ENCODE peak calls at places on chromosomes 2 and 18, in five cellular contexts. Q is body of pancreas, N is transverse colon, W is tibial nerve, E is pancreas. G is an unnamed sample.

GRCh38 chr2:71647346-71647745 is 194.0 kb downstream of the DYSF start:
- DNase-seq in Q (no peak), N (no peak), E (no peak), W (no peak), G (no peak)

GRCh38 chr2:29753676-29754444 is 167.5 kb downstream of the ALK start:
- DNase-seq in E (no peak), N (no peak), Q (no peak), W (no peak), G (no peak)

GRCh38 chr2:236938126-236938525 is 147.6 kb upstream of the COPS8 start:
- DNase-seq in N (no peak), E (no peak), Q (no peak), W (peak; percentile 22), G (no peak)

GRCh38 chr18:58788971-58789797 is 75.5 kb upstream of the ZNF532 start:
- DNase-seq in N (no peak), Q (no peak), W (peak; percentile 31), E (no peak), G (peak; percentile 54)

GRCh38 chr2:203126971-203127370 is 111.8 kb upstream of the CYP20A1 start:
- DNase-seq in Q (no peak), W (no peak), E (no peak), N (no peak), G (no peak)

GRCh38 chr2:172513935-172514586 is 41.8 kb upstream of the PDK1 start:
- DNase-seq in N (no peak), E (no peak), W (no peak), Q (no peak), G (no peak)

GRCh38 chr2:221518201-221518936 is 53.7 kb downstream of the EPHA4 start:
- DNase-seq in N (no peak), W (no peak), E (no peak), Q (no peak), G (no peak)

GRCh38 chr2:239943991-239944441 is 81.1 kb downstream of the NDUFA10 start:
- DNase-seq in N (no peak), E (peak; percentile 33), W (no peak), Q (no peak), G (peak; percentile 31)

GRCh38 chr2:53877556-53877955 is 17.8 kb upstream of the GPR75 start:
- DNase-seq in Q (no peak), E (no peak), N (no peak), W (no peak), G (no peak)

DNA sequence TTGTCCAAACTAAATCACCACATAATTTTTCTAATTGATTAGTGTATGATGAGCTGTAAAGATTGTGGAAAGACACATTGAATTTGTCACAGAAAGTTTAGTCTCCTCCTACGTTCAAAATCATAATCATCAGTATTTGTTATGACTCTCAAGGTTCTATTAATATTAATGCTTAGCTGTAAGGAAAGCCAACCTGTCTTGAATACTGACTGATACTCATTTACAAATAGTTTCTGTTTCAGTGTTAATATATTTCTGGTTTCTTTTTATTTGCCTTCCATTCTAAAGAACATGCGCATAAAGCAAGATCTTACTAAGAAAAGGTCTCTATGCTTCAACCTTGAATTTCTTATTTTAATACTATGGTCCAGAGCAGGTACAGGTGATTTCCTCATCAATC is 55.1 kb downstream of the CPS1 start:
- DNase-seq in N (no peak), W (no peak), E (no peak), Q (no peak), G (no peak)
- H3K4me3 ChIP-seq in N (no peak overlapping the region), W (no peak overlapping the region), E (no peak overlapping the region), Q (no peak overlapping the region), G (no peak overlapping the region)

DNA sequence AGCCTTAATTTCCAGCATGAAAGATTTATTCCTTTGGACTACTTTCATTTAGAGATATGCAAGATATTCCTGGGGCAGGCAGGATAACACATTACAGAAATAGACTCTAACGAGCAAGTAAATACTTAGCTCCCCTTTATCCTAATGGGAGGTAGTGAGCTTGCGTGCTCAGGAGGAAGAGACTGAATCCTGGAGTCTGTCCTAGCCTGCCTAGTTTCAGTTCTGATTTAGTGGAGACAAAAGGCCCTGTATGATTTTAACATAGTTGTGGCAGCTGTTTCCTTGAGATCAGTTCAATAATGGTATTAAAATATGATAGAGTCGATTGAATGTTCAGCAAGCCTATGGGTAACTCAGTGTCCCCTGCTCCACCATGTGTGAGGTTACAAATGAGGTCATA is 109.5 kb downstream of the FMNL2 start:
- DNase-seq in E (no peak), N (no peak), W (no peak), Q (no peak), G (no peak)
- H3K27ac ChIP-seq in E (no peak overlapping the region), N (peak overlapping the region; percentile 3), W (no peak overlapping the region), Q (no peak overlapping the region), G (peak overlapping the region; percentile 90)

GRCh38 chr2:44952143-44952805 is 10.8 kb downstream of the SIX3 start:
- DNase-seq in N (peak; percentile 24), E (peak; percentile 81), Q (peak; percentile 65), W (no peak), G (no peak)
- H3K27me3 ChIP-seq in N (peaks cover 94% of the 10 kb centered on the region), E (no peaks in the 10 kb centered on the region), Q (no peaks in the 10 kb centered on the region), W (peaks cover 89% of the 10 kb centered on the region), G (peaks cover 68% of the 10 kb centered on the region)

DNA sequence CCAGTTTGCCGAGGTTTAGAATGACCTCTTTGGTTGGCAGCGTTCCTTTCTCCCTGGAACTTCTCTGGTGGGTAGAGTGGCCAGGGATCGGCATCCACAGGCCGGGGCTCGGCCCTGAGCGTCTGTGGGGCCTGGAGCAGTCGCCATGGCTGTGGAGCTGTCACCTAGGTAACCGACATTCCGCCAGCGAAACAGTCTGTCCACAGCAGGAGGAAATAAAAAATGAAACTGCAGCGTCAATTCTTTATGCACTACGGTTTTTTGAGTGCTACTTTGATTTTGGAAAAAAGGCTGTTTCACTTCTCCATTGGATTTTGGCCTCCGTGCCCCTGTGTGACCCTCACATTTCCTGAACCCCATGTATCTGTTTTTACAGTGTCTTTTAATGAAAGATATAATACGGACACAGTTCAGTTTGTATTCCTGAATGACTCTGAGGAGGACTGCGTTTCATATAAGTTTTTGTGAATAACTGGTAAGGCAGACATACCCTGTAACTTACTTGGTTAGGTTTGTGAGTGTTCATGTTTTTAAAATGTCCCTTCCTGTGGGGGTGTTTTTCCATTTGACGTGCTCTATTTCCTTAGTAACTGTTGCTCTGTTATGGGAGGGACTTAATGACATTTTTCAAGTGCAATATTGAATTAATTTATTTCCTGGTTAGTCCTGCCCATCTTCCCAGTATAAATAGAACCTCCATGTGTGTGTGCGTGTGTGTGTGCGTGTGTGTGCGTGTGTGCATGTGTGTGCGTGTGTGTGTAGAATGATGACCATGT is 163.5 kb downstream of the LDLRAD4 start:
- DNase-seq in W (peak; percentile 27), E (no peak), Q (peak; percentile 66), N (peak; percentile 66), G (no peak)
- H3K4me3 ChIP-seq in W (no peak overlapping the region), E (no peak overlapping the region), Q (no peak overlapping the region), N (peak overlapping the region; percentile 15), G (no peak overlapping the region)

GRCh38 chr2:20575935-20576597 is 74.8 kb downstream of the HS1BP3 start:
- DNase-seq in E (no peak), Q (no peak), N (no peak), W (no peak), G (no peak)

GRCh38 chr2:20578895-20579825 is 71.7 kb downstream of the HS1BP3 start:
- DNase-seq in W (peak; percentile 75), N (peak; percentile 58), E (peak; percentile 58), Q (peak; percentile 59), G (peak; percentile 71)

GRCh38 chr2:20578266-20578894 is 72.5 kb downstream of the HS1BP3 start:
- DNase-seq in N (no peak), E (peak; percentile 39), W (no peak), Q (no peak), G (no peak)

GRCh38 chr2:20576598-20577115 is 74.2 kb downstream of the HS1BP3 start:
- DNase-seq in Q (no peak), N (no peak), E (no peak), W (no peak), G (no peak)

DNA sequence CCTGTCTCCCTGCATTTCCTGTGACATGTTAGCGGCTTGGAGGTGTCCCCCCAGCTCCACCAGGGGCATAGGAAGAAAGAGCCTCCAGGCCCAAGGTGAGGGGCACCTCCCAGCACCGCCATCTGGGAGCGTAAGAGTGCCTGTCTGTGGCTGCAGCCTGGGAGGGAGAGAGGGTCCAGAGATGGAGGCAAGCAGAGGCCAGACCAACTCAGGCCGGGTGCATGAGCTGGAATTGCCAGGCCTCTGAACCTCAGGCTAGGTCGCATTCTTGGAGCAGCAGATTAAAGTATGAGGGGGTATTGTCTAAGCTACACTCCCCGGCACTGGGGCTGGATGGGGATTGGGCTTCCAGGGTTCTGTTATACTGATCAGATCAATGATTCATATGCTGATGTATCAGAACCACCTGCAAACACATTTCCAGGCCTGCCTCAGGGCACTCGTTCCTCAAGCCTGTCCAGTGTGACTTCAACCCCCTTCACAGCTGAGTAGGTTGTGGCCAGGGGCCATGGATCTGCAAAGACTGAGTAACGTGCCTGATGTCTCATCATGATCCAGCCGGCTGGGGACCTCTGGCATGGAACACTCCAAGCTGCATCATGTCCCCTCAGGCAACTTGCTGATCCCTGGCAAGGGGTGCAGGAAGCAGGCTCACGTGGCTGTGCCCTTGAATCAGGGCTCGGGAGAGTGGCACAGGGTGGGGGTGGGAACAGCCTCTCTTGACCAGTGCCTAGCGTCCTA is 73.2 kb downstream of the HS1BP3 start:
- DNase-seq in N (no peak), W (no peak), E (peak; percentile 41), Q (no peak), G (no peak)
- H3K27ac ChIP-seq in N (no peak overlapping the region), W (no peak overlapping the region), E (no peak overlapping the region), Q (no peak overlapping the region), G (no peak overlapping the region)

GRCh38 chr2:176072292-176072669 is 11.5 kb downstream of the EVX2 start:
- DNase-seq in Q (no peak), N (no peak), W (no peak), E (no peak), G (no peak)

GRCh38 chr2:176071330-176072291 is 12.2 kb downstream of the EVX2 start:
- DNase-seq in E (no peak), N (no peak), Q (no peak), W (no peak), G (no peak)

GRCh38 chr2:176066645-176067586 is 16.8 kb downstream of the EVX2 start:
- DNase-seq in W (no peak), Q (no peak), E (no peak), N (no peak), G (no peak)

GRCh38 chr2:176067587-176068002 is 16.2 kb downstream of the EVX2 start:
- DNase-seq in Q (no peak), N (no peak), W (no peak), E (no peak), G (no peak)

DNA sequence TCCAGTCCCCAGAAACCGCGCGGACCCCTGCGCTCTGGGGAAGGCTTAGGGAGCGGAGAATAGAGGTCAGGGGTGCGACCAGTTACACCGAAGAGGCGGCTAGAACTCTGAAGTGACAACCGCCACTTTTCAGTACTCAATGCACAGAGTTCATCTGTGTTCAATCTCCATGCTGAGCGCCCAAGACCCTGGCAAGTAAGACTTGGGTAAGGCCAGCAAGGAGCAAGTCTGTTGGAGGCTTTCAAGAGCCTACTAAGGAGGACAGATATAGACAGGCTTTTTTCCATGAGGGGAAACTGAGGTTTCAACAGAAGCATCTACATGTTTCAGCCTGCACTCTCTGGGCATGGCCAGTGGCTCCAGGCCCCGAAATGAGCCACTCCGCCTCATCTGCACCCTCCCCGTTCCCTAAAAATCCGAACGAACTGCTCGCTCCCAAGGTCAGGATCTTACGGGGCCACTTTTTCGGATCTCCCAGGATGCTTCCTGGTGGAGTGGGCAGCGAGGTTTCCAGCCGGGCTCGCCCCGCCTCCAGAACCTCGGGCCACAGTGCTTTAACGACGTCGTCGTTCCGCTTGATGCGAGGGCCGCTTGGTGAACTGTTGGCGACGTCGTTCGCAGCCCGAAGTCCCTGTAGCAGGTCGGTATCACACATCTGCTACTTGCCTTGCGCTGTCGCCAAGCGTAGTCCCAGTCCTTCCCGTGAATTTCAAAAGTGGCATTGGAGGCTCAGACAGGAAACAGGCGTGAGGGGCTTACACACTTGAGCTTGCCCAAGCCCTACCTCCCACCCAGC is 15.5 kb downstream of the EVX2 start:
- DNase-seq in E (no peak), Q (no peak), N (no peak), W (no peak), G (no peak)
- H3K27me3 ChIP-seq in E (peaks cover 18% of the 10 kb centered on the region), Q (no peaks in the 10 kb centered on the region), N (peaks cover 100% of the 10 kb centered on the region), W (peaks cover 97% of the 10 kb centered on the region), G (peaks cover 69% of the 10 kb centered on the region)

GRCh38 chr2:37326285-37326684 is 1.7 kb upstream of the PRKD3 start:
- DNase-seq in N (no peak), Q (peak; percentile 34), E (no peak), W (no peak), G (no peak)
- H3K4me3 ChIP-seq in N (no peak overlapping the region), Q (no peak overlapping the region), E (no peak overlapping the region), W (no peak overlapping the region), G (no peak overlapping the region)